ENCODE peak calls at places on chromosome 2, in seven cellular contexts. Y, U, J, I, R, F and M are unnamed samples.

GRCh38 chr2:15498554-15498953 is 62.6 kb downstream of the NBAS start:
- DNase-seq in Y (no peak), U (no peak), J (no peak), I (no peak), R (no peak), F (no peak), M (no peak)

GRCh38 chr2:109554758-109555157 is 59.0 kb downstream of the SEPTIN10 start:
- DNase-seq in Y (no peak), U (no peak), J (no peak), I (no peak), R (no peak), F (no peak), M (no peak)

GRCh38 chr2:168722592-168722991 is 79.8 kb upstream of the NOSTRIN start:
- DNase-seq in Y (peak; percentile 24), U (no peak), J (no peak), I (no peak), R (no peak), F (peak; percentile 66), M (peak; percentile 73)

GRCh38 chr2:5592906-5593305 is 99.3 kb upstream of the SOX11 start:
- DNase-seq in Y (no peak), U (no peak), J (peak; percentile 36), I (no peak), R (no peak), F (no peak), M (no peak)

GRCh38 chr2:109521751-109522374 is 91.9 kb downstream of the SEPTIN10 start:
- DNase-seq in Y (no peak), U (peak; percentile 31), J (no peak), I (no peak), R (no peak), F (no peak), M (no peak)

GRCh38 chr2:46365913-46366674 is 68.9 kb downstream of the EPAS1 start:
- DNase-seq in Y (no peak), U (no peak), J (peak; percentile 19), I (no peak), R (no peak), F (no peak), M (no peak)

GRCh38 chr2:101699191-101699938 is 1.9 kb downstream of the MAP4K4 start:
- DNase-seq in Y (no peak), U (no peak), J (peak; percentile 44), I (no peak), R (no peak), F (no peak), M (no peak)

GRCh38 chr2:164457271-164457670 is 164.0 kb downstream of the GRB14 start:
- DNase-seq in Y (no peak), U (no peak), J (no peak), I (no peak), R (no peak), F (no peak), M (no peak)

GRCh38 chr2:216991563-216991962 is 131.7 kb upstream of the TNP1 start:
- DNase-seq in Y (no peak), U (no peak), J (peak; percentile 4), I (peak; percentile 80), R (peak; percentile 50), F (peak; percentile 41), M (peak; percentile 47)

GRCh38 chr2:235234711-235235110 is 259.1 kb upstream of the AGAP1 start:
- DNase-seq in Y (no peak), U (no peak), J (no peak), I (no peak), R (no peak), F (peak; percentile 48), M (no peak)

GRCh38 chr2:127254386-127254981 is 34.4 kb upstream of the CYP27C1 start:
- DNase-seq in Y (no peak), U (no peak), J (peak; percentile 12), I (no peak), R (no peak), F (peak; percentile 26), M (peak; percentile 14)

GRCh38 chr2:178273787-178274360 is 79.6 kb downstream of the OSBPL6 start:
- DNase-seq in Y (no peak), U (no peak), J (no peak), I (no peak), R (no peak), F (no peak), M (no peak)

GRCh38 chr2:69305712-69306611 is 81.1 kb downstream of the GFPT1 start:
- DNase-seq in Y (no peak), U (no peak), J (peak; percentile 19), I (no peak), R (no peak), F (peak; percentile 65), M (peak; percentile 34)

GRCh38 chr2:202831241-202831997 is 40.1 kb downstream of the ICA1L start:
- DNase-seq in Y (peak; percentile 57), U (no peak), J (peak; percentile 62), I (no peak), R (peak; percentile 65), F (peak; percentile 75), M (peak; percentile 34)

GRCh38 chr2:240561325-240561971 is 1.3 kb downstream of the DUSP28 start:
- DNase-seq in Y (peak; percentile 20), U (no peak), J (peak; percentile 61), I (no peak), R (no peak), F (peak; percentile 58), M (peak; percentile 59)

GRCh38 chr2:222919841-222920609 is 59.2 kb downstream of the ACSL3 start:
- DNase-seq in Y (no peak), U (no peak), J (peak; percentile 93), I (no peak), R (no peak), F (peak; percentile 75), M (peak; percentile 94)

GRCh38 chr2:222912117-222912516 is 51.3 kb downstream of the ACSL3 start:
- DNase-seq in Y (no peak), U (no peak), J (no peak), I (no peak), R (no peak), F (peak; percentile 65), M (peak; percentile 72)

GRCh38 chr2:222916229-222917197 is 55.7 kb downstream of the ACSL3 start:
- DNase-seq in Y (no peak), U (no peak), J (no peak), I (no peak), R (no peak), F (no peak), M (peak; percentile 47)

GRCh38 chr2:222912776-222913175 is 51.9 kb downstream of the ACSL3 start:
- DNase-seq in Y (no peak), U (no peak), J (no peak), I (no peak), R (no peak), F (no peak), M (no peak)

DNA sequence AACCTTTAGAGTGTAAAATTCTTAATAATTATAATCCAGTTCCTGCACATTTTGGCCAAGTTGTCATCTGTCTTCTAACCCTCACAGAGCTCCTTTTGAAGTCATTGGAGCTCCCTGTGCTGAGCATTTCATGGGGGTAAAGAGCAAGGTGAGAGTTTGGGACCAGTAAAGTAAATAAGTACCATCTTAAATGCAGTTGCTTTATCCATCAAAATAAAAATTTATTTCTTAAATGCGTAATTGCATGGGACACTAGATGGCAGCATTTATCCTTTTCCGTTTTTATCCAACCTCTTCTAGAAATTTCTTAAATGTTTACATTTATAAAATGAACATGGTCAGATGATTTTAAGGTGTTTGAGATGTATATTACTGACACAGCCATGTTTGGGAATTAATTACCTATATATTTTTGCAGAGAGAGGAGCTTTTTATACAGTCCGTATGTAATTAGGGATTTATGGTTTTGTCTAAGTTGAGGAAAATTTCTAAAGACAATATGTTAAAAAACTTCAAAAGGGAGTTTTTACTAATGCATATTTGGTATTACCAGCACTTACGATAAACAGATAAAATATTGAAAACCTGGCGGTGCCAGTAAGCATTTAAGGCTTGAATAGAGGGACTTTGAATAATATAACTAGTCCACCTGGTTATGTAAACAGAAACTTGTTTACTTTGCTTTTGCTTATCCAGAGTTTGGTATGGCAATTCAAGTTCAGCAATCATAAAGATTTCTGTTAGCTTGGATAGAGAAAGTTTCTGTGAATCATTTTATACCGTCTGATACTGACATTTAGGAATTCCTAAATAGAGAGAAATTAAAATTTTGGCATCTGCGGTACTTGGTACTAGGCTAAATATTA is 54.5 kb downstream of the ACSL3 start:
- DNase-seq in Y (no peak), U (no peak), J (peak; percentile 45), I (no peak), R (no peak), F (peak; percentile 49), M (peak; percentile 52)
- TF ChIP-seq CTCF in Y (peak; percentile 37), U (peak; percentile 43), J (peak; percentile 48), I (peak; percentile 42), R (peak; percentile 55), F (peak; percentile 44), M (peak; percentile 37)

GRCh38 chr2:104844813-104845551 is 8.9 kb upstream of the POU3F3 start:
- DNase-seq in Y (no peak), U (no peak), J (peak; percentile 30), I (no peak), R (no peak), F (no peak), M (no peak)

GRCh38 chr2:104847821-104848160 is 6.1 kb upstream of the POU3F3 start:
- DNase-seq in Y (no peak), U (no peak), J (peak; percentile 28), I (no peak), R (no peak), F (no peak), M (no peak)

GRCh38 chr2:104846955-104847820 is 6.7 kb upstream of the POU3F3 start:
- DNase-seq in Y (no peak), U (no peak), J (peak; percentile 25), I (no peak), R (no peak), F (no peak), M (no peak)

GRCh38 chr2:104846182-104846954 is 7.5 kb upstream of the POU3F3 start:
- DNase-seq in Y (no peak), U (no peak), J (no peak), I (no peak), R (no peak), F (no peak), M (no peak)

GRCh38 chr2:104845552-104845931 is 8.4 kb upstream of the POU3F3 start:
- DNase-seq in Y (no peak), U (no peak), J (peak; percentile 35), I (no peak), R (no peak), F (no peak), M (no peak)
- H3K4me3 ChIP-seq in Y (no peak overlapping the region), U (no peak overlapping the region), J (peak overlapping the region; percentile 47), I (peak overlapping the region; percentile 49), R (no peak overlapping the region), F (no peak overlapping the region), M (no peak overlapping the region)

GRCh38 chr2:224359569-224359968 is 42.3 kb downstream of the FAM124B start:
- DNase-seq in Y (no peak), U (no peak), J (no peak), I (no peak), R (peak; percentile 68), F (peak; percentile 8), M (peak; percentile 41)
- TF ChIP-seq CTCF in Y (no peak), U (peak; percentile 10), J (peak; percentile 49), I (no peak), R (peak; percentile 68), F (peak; percentile 44), M (peak; percentile 38)

GRCh38 chr2:17818235-17818634 is 2.0 kb downstream of the MSGN1 start:
- DNase-seq in Y (no peak), U (no peak), J (no peak), I (no peak), R (no peak), F (no peak), M (no peak)
- H3K4me3 ChIP-seq in Y (no peak overlapping the region), U (no peak overlapping the region), J (no peak overlapping the region), I (no peak overlapping the region), R (no peak overlapping the region), F (no peak overlapping the region), M (no peak overlapping the region)

DNA sequence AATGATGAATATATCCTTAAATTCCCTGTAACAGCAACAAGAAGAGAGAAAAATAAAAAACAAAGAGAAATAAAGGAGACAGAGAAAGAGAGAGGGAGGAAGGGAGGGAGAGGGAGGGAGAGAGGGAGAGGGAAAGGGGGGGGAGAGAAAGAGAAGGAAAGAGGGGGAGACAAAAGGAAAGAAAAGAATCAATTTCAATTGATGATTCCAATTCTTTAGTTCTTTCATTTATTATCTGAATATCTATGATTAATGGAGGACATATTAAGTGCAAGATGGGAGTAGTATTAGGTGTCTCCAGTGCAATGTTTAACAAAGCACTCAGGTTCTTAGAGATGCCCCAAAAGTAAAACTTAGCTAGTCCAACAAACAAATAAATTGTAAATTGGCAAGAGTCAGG is 97.2 kb upstream of the DPP10 start:
- DNase-seq in Y (no peak), U (no peak), J (no peak), I (no peak), R (no peak), F (no peak), M (no peak)
- TF ChIP-seq CTCF in Y (no peak), U (no peak), J (no peak), I (no peak), R (no peak), F (no peak), M (no peak)